ENCODE peak calls at places on chromosomes 16 and 17, in four cellular contexts. Y is PC-3, R is HCT116, K is neural progenitor cell. L is an unnamed sample. For H3K36me3, the result is how much of the 10 kb centered on the place peaks cover.

GRCh38 chr17:46925185-46925858 is 2.4 kb downstream of the GOSR2 start:
- DNase-seq in Y (no peak), R (no peak), K (no peak), L (peak)

GRCh38 chr17:80270836-80271235 is 10.2 kb downstream of the RNF213 start:
- DNase-seq in Y (peak), R (no peak), K (peak), L (peak)

GRCh38 chr16:51831595-51832352 is 680.7 kb upstream of the SALL1 start:
- DNase-seq in Y (no peak), R (no peak), K (no peak), L (no peak)

GRCh38 chr17:56629450-56630187 is 36.1 kb downstream of the NOG start:
- DNase-seq in Y (peak), K (peak), R (peak), L (peak)

GRCh38 chr16:78791011-78791410 is 691.6 kb downstream of the WWOX start:
- DNase-seq in R (no peak), K (no peak), Y (no peak), L (no peak)

GRCh38 chr16:83040174-83040573 is 413.4 kb downstream of the CDH13 start:
- DNase-seq in K (no peak), Y (no peak), R (no peak), L (peak)

GRCh38 chr17:66491665-66492064 is 189.3 kb downstream of the PRKCA start:
- DNase-seq in R (no peak), K (no peak), Y (no peak), L (no peak)

GRCh38 chr16:27432600-27432957 is 30.6 kb downstream of the IL21R start:
- DNase-seq in R (no peak), K (no peak), Y (peak), L (peak)

GRCh38 chr16:10940501-10941079 is 1.7 kb downstream of the DEXI start:
- DNase-seq in Y (no peak), R (no peak), K (no peak), L (peak)

GRCh38 chr16:66588981-66589713 is 9.9 kb downstream of the CMTM2 start:
- DNase-seq in R (no peak), K (peak), Y (peak), L (peak)

GRCh38 chr17:8267480-8268147 is 18.5 kb downstream of the PFAS start:
- DNase-seq in R (no peak), Y (no peak), K (no peak), L (no peak)

GRCh38 chr16:24493859-24494258 is 45.5 kb upstream of the RBBP6 start:
- DNase-seq in R (no peak), Y (peak), K (no peak), L (peak)

GRCh38 chr17:65323055-65323454 is 185.9 kb downstream of the RGS9 start:
- DNase-seq in R (peak), Y (no peak), K (no peak), L (no peak)

GRCh38 chr16:85332175-85332574 is 219.9 kb upstream of the CIBAR2 start:
- DNase-seq in Y (no peak), K (peak), R (no peak), L (no peak)

GRCh38 chr16:10509534-10510025 is 70.8 kb downstream of the EMP2 start:
- DNase-seq in R (peak), K (peak), Y (peak), L (peak)

GRCh38 chr16:55116165-55116894 is 185.7 kb downstream of the IRX5 start:
- DNase-seq in R (no peak), K (no peak), Y (no peak), L (peak)

GRCh38 chr17:76354747-76355310 is 1.1 kb upstream of the PRPSAP1 start:
- DNase-seq in K (no peak), R (no peak), Y (peak), L (peak)

GRCh38 chr16:19969284-19969683 is 84.6 kb upstream of the GPRC5B start:
- DNase-seq in R (no peak), Y (no peak), K (no peak), L (no peak)

GRCh38 chr17:17032131-17032692 is 10.0 kb upstream of the MPRIP start:
- DNase-seq in R (no peak), Y (peak), K (peak), L (peak)

GRCh38 chr17:65587602-65588193 is 26.2 kb upstream of the AXIN2 start:
- DNase-seq in R (no peak), Y (no peak), K (no peak), L (no peak)

GRCh38 chr17:17507465-17508011 is 11.3 kb upstream of the RASD1 start:
- DNase-seq in R (no peak), K (no peak), Y (no peak), L (no peak)

GRCh38 chr17:280216-280615 is 72.4 kb downstream of the RPH3AL start:
- DNase-seq in R (no peak), Y (no peak), K (no peak), L (no peak)

GRCh38 chr16:1197237-1197866 is 27.7 kb downstream of the TPSG1 start:
- DNase-seq in Y (no peak), K (no peak), R (no peak), L (no peak)

GRCh38 chr17:34725008-34725407 is 145.6 kb downstream of the TMEM132E start:
- DNase-seq in R (no peak), Y (no peak), K (no peak), L (no peak)

GRCh38 chr17:79627184-79627765 is 16.4 kb upstream of the RBFOX3 start:
- DNase-seq in Y (no peak), K (no peak), R (no peak), L (no peak)

GRCh38 chr16:19295393-19295792 is 9.9 kb downstream of the CLEC19A start:
- DNase-seq in K (no peak), R (no peak), Y (no peak), L (no peak)

GRCh38 chr16:81537721-81538561 is 93.3 kb downstream of the CMIP start:
- DNase-seq in K (no peak), R (no peak), Y (no peak), L (peak)

GRCh38 chr17:43200127-43200526 is 11.5 kb upstream of the TMEM106A start:
- DNase-seq in Y (no peak), R (no peak), K (no peak), L (no peak)

GRCh38 chr16:3838600-3839401 is 41.7 kb downstream of the CREBBP start:
- DNase-seq in R (no peak), K (no peak), Y (no peak), L (peak)

GRCh38 chr17:70476368-70476767 is 307.0 kb downstream of the KCNJ2 start:
- DNase-seq in K (no peak), R (no peak), Y (no peak), L (no peak)

GRCh38 chr17:76909971-76910760 is 42.0 kb downstream of the MGAT5B start:
- DNase-seq in K (peak), Y (peak), R (peak), L (peak)

GRCh38 chr17:2138318-2138717 is 83.4 kb downstream of the HIC1 start:
- DNase-seq in R (no peak), Y (no peak), K (no peak), L (peak)

GRCh38 chr17:78648293-78648692 is 71.1 kb upstream of the DNAH17 start:
- DNase-seq in R (no peak), K (no peak), Y (no peak), L (no peak)

GRCh38 chr16:3498988-3499387 is 1.8 kb upstream of the CLUAP1 start:
- DNase-seq in K (no peak), R (no peak), Y (no peak), L (no peak)

DNA sequence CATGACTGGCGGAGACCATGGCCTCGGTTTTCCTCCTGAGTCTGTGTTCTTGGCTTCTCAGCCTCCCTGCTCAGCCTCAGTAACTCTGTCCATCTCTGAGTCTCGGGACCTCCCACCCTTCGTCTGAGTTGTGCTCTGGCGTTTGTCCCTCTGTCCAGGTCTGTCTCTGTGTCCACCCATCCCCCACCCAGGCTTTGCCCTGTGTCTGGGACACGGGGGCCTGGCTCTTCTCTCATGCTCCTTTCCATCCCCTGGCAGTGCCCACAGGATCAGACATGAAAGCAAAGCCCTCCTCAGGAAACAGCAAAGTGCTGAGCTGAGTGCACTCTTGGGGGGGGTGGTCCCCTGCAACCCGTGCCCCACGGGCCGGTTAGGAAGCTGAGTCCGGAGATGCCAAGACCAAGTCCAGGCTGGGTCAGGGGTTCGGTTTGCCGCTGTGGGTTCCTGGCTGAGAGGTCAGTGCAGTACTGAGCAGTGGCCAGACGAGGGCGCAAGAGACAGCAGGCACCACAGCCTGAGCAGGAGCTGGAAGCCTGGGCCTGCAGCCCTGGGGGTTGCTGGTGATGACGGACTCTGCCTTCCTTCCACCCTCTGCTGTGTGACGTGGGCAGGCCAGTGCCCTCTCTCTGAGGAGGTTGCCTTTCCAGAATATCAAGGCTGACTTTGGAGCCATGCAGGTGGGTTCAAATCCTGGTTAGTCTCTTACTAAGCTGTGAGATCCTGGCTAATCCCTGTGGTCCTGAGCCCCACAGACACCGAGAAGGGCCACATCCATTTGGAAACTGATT is 2.5 kb downstream of the P2RX1 start:
- DNase-seq in K (peak), R (peak), Y (peak), L (peak)
- H3K9ac ChIP-seq in K (no peak), R (no peak), Y (no peak), L (no peak)

GRCh38 chr17:11644265-11645212 is 46.3 kb downstream of the DNAH9 start:
- DNase-seq in Y (peak), K (peak), R (peak), L (peak)
- TF ChIP-seq EZH2phosphoT487 in Y (no peak), K (no peak), R (no peak), L (no peak)

DNA sequence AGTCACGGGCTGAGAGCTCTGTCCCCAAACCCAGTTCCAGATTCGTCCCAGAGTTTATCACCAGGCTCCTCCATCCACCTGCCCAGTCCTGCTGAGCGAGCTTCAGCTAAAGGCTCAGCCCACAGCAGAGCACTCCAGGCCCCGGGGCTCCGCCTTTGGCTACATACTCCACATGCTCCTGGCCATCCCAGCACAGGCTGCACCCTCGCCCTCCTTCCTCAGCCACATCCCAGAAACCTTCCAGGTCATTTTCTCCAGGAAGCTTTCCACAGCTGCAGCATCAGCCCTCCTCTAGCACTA is 4.7 kb upstream of the CD2BP2 start:
- DNase-seq in K (no peak), R (no peak), Y (no peak), L (no peak)
- H3K36me3 ChIP-seq in K (under half), R (under half), Y (under half), L (under half)

GRCh38 chr17:10755592-10756127 is 25.8 kb upstream of the TMEM220 start:
- DNase-seq in R (no peak), Y (no peak), K (no peak), L (no peak)
- H3K9ac ChIP-seq in R (no peak), Y (no peak), K (no peak), L (no peak)

GRCh38 chr17:40901981-40902862 is 17.2 kb upstream of the KRT20 start:
- DNase-seq in Y (peak), R (peak), K (no peak), L (peak)
- TF ChIP-seq EZH2phosphoT487 in Y (no peak), R (no peak), K (no peak), L (no peak)

DNA sequence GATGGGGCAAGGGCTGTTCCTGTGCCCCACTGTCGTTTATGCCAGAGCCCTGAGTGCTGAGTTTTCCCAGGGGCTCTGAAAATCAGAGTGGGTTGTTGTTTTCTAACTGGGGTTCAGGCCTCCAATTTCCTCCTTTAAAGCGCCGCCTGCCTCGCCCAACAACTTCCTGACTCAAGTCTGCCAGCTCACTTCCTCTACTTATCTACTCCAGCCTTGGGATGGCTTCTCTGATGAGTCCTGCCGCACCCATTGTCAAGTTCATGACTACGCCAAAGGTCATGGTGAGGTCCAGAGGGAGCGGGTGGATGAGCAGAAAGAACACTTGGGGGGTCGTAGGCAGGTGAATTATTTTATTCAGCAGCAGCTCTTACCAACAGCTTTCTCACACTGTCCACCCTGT is 104.7 kb downstream of the UTP18 start:
- DNase-seq in Y (no peak), R (no peak), K (no peak), L (no peak)
- H3K36me3 ChIP-seq in Y (under half), R (under half), K (under half), L (under half)

GRCh38 chr17:10172241-10172741 is 26.1 kb downstream of the GAS7 start:
- DNase-seq in Y (no peak), K (no peak), R (no peak), L (peak)
- H3K9ac ChIP-seq in Y (no peak), K (no peak), R (no peak), L (no peak)

GRCh38 chr17:7246779-7247178 is 4.5 kb upstream of the GABARAP start:
- DNase-seq in R (no peak), K (no peak), Y (no peak), L (no peak)
- TF ChIP-seq EZH2phosphoT487 in R (no peak), K (no peak), Y (no peak), L (no peak)

L was measured in GM23248.